ENCODE peak calls at places on chromosomes 3 and 15, in four cellular contexts. I, K, A and C are unnamed samples.

GRCh38 chr3:127072971-127073851 is 90.3 kb downstream of the PLXNA1 start:
- DNase-seq in A (no peak), K (no peak), I (no peak), C (no peak)

GRCh38 chr15:100758554-100758953 is 121.1 kb upstream of the ALDH1A3 start:
- DNase-seq in I (no peak), A (no peak), K (no peak), C (no peak)

GRCh38 chr3:46124216-46125143 is 83.6 kb downstream of the CCR1 start:
- DNase-seq in A (no peak), I (no peak), K (no peak), C (no peak)

GRCh38 chr3:51538115-51538458 is 432 bp upstream of the RAD54L2 start:
- DNase-seq in I (no peak), A (no peak), K (no peak), C (no peak)

GRCh38 chr3:171458857-171459129 is 1.4 kb downstream of the TNIK start:
- DNase-seq in A (no peak), K (no peak), I (no peak), C (no peak)

GRCh38 chr3:53382106-53382505 is 34.8 kb upstream of the DCP1A start:
- DNase-seq in I (no peak), K (no peak), A (no peak), C (no peak)

GRCh38 chr15:41791970-41792637 is 17.8 kb downstream of the MAPKBP1 start:
- DNase-seq in I (no peak), A (no peak), K (no peak), C (no peak)

GRCh38 chr3:14775011-14775410 is 43.8 kb upstream of the FGD5 start:
- DNase-seq in K (no peak), A (no peak), I (no peak), C (peak)

GRCh38 chr3:108131105-108131794 is 40.4 kb upstream of the CD47 start:
- DNase-seq in A (no peak), K (no peak), I (no peak), C (no peak)

GRCh38 chr3:42905740-42906084 is 230 bp upstream of the ZNF662 start:
- DNase-seq in I (no peak), K (no peak), A (no peak), C (no peak)

GRCh38 chr15:64699767-64700388 is 75.5 kb downstream of the RBPMS2 start:
- DNase-seq in I (no peak), A (peak), K (peak), C (no peak)

GRCh38 chr3:132652640-132653270 is 6.9 kb downstream of the ACAD11 start:
- DNase-seq in K (no peak), A (no peak), I (no peak), C (no peak)

GRCh38 chr15:65054333-65055200 is 9.4 kb downstream of the SLC51B start:
- DNase-seq in A (peak), K (no peak), I (peak), C (peak)

GRCh38 chr15:29668120-29668602 is 154.1 kb downstream of the TJP1 start:
- DNase-seq in A (peak), I (peak), K (peak), C (no peak)

GRCh38 chr3:51957520-51958205 is 2.5 kb downstream of the GPR62 start:
- DNase-seq in I (no peak), K (no peak), A (no peak), C (no peak)

GRCh38 chr3:44108481-44108880 is 133.2 kb upstream of the TOPAZ1 start:
- DNase-seq in I (no peak), K (no peak), A (no peak), C (no peak)

GRCh38 chr3:134625885-134626741 is 24.7 kb downstream of the KY start:
- DNase-seq in K (no peak), A (peak), I (no peak), C (peak)

GRCh38 chr15:100264994-100265640 is 76.7 kb downstream of the ADAMTS17 start:
- DNase-seq in K (no peak), I (no peak), A (no peak), C (peak)

GRCh38 chr3:64530434-64531049 is 157.3 kb downstream of the ADAMTS9 start:
- DNase-seq in I (peak), K (peak), A (peak), C (no peak)

GRCh38 chr3:122677261-122677660 is 3.4 kb upstream of the PARP14 start:
- DNase-seq in K (no peak), A (no peak), I (no peak), C (no peak)

GRCh38 chr15:25844542-25844941 is 18.6 kb downstream of the ATP10A start:
- DNase-seq in A (no peak), K (no peak), I (no peak), C (no peak)

GRCh38 chr15:25844981-25845680 is 18.0 kb downstream of the ATP10A start:
- DNase-seq in A (no peak), K (no peak), I (no peak), C (no peak)

GRCh38 chr15:25848325-25848724 is 14.8 kb downstream of the ATP10A start:
- DNase-seq in A (no peak), I (no peak), K (no peak), C (no peak)

GRCh38 chr15:25847066-25847465 is 16.1 kb downstream of the ATP10A start:
- DNase-seq in I (no peak), K (no peak), A (no peak), C (no peak)

GRCh38 chr15:25846377-25846776 is 16.8 kb downstream of the ATP10A start:
- DNase-seq in A (no peak), K (no peak), I (no peak), C (no peak)
- TF ChIP-seq POLR2AphosphoS5 in A (no peak), K (no peak), I (no peak), C (no peak)

GRCh38 chr15:63045438-63046278 is 3.1 kb downstream of the TPM1 start:
- DNase-seq in I (no peak), A (no peak), K (no peak), C (no peak)
- H3K4me3 ChIP-seq in I (no peak), A (no peak), K (peak), C (peak)

GRCh38 chr15:78208887-78209645 is 25.3 kb downstream of the ACSBG1 start:
- DNase-seq in K (no peak), A (peak), I (no peak), C (peak)
- TF ChIP-seq POLR2AphosphoS5 in K (no peak), A (no peak), I (no peak), C (no peak)

GRCh38 chr3:58383476-58383875 is 50.2 kb downstream of the PDHB start:
- DNase-seq in A (no peak), I (no peak), K (no peak), C (no peak)
- H3K4me3 ChIP-seq in A (no peak), I (no peak), K (no peak), C (no peak)

DNA sequence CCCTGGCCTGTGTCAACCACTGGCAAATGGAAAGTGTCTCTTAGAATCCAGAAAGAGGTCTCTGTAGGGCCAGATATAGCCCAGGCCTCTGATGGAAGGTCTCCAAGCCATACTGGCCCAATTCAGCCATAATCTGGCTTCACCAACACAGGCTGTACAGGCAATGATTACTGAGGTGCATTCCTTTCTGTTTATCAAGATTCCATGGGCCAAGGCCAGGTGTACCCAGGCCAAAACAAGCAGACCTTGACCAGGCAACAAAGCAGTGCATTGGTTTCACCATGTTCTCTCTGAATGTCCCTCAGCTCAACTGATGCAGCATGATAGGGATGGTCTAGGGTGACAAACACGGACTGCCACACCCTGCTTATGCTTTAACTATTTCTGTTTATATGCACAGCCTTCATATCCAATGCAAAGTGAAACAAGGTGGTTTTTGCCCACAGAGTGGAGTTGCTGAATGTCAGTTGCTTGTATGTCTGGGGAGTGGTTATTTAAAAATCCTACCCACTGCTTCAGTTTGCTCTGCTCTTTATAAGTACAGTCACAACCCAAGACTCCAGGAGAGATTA is 25.2 kb downstream of the CCNL1 start:
- DNase-seq in A (no peak), K (no peak), I (no peak), C (no peak)
- TF ChIP-seq POLR2AphosphoS5 in A (no peak), K (no peak), I (no peak), C (no peak)

GRCh38 chr15:60620707-60621106 is 141.8 kb upstream of the ICE2 start:
- DNase-seq in K (no peak), A (no peak), I (no peak), C (no peak)
- H3K4me3 ChIP-seq in K (no peak), A (no peak), I (no peak), C (no peak)

DNA sequence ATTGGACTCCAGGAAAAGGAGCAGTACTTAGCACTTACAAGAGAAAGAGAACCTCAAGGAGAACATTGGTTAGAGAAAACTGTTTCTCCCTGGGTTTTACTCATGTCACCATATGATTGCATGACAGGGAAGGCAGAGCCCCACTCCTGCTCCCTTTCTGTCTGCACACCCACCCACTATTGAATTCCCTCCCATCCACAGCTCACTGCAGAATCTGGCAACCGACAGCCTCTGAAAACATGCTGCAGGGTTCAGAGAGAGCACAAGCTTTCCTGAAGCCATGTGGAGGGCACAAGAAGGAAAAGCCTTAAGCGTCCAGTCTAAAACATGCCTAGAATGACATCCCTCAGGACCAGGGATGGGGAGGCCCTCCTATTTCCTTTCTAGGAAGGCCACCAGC is 3.0 kb upstream of the IL17RD start:
- DNase-seq in A (no peak), I (no peak), K (no peak), C (peak)
- TF ChIP-seq POLR2AphosphoS5 in A (no peak), I (no peak), K (no peak), C (no peak)

GRCh38 chr3:184513276-184514150 is 48.1 kb upstream of the EPHB3 start:
- DNase-seq in A (peak), K (peak), I (peak), C (no peak)
- H3K4me3 ChIP-seq in A (peak), K (peak), I (peak), C (peak)

DNA sequence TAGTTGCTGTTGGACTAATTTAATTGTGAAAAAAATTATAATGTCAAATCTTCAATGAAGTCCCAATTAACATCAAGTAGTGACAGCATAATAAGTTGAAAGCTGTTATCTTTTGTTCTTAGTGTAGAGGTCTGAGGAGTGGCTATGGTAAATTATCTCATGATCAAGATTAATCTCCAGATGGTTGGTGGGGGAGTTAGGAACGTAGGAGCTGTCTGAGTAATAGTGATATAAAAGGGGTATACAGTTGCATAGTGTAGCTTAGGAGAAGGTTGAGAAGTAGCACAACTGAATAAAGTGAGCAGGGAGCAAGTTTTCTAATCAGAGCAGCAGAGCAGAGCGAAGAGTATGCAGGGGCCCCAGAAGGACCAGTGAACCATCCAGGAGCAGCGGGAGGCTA is 19.5 kb downstream of the TMOD2 start:
- DNase-seq in A (no peak), I (no peak), K (no peak), C (no peak)
- TF ChIP-seq POLR2AphosphoS5 in A (no peak), I (no peak), K (no peak), C (no peak)

GRCh38 chr3:23913182-23913581 is 3.6 kb downstream of the NKIRAS1 start:
- DNase-seq in A (no peak), K (no peak), I (no peak), C (no peak)
- H3K4me3 ChIP-seq in A (no peak), K (no peak), I (no peak), C (no peak)